ENCODE peak calls at places on chromosomes 13 and 19, in six cellular contexts. F is A549, G is AG04450, Q is AG04449, K is prostate gland, W is T-helper 1 cell. H is an unnamed sample.

GRCh38 chr19:28878862-28879566 is 333.9 kb downstream of the UQCRFS1 start:
- DNase-seq in F (peak), G (peak), Q (no peak), K (peak), W (no peak), H (peak)

GRCh38 chr13:52879950-52880650 is 31.7 kb upstream of the PCDH8 start:
- DNase-seq in F (no peak), G (no peak), Q (no peak), K (no peak), W (no peak), H (no peak)

GRCh38 chr19:38386968-38387549 is 775 bp downstream of the GGN start:
- DNase-seq in F (no peak), G (no peak), Q (no peak), K (no peak), W (no peak), H (no peak)

GRCh38 chr13:43057653-43058317 is 34.4 kb downstream of the DNAJC15 start:
- DNase-seq in F (no peak), G (no peak), Q (no peak), K (no peak), W (peak), H (no peak)

GRCh38 chr13:113058988-113059850 is 46.4 kb upstream of the F7 start:
- DNase-seq in F (peak), G (no peak), Q (no peak), K (no peak), W (no peak), H (no peak)

GRCh38 chr19:45498411-45499195 is at the start of gene PPM1N:
- DNase-seq in F (no peak), G (no peak), Q (no peak), K (no peak), W (no peak), H (no peak)

GRCh38 chr13:49218493-49219051 is 1.6 kb upstream of the MLNR start:
- DNase-seq in F (no peak), G (no peak), Q (no peak), K (no peak), W (no peak), H (no peak)

GRCh38 chr19:5719274-5719960 is 529 bp downstream of the LONP1 start:
- DNase-seq in F (no peak), G (no peak), Q (no peak), K (no peak), W (no peak), H (no peak)

GRCh38 chr13:97281028-97281427 is 58.9 kb downstream of the MBNL2 start:
- DNase-seq in F (no peak), G (no peak), Q (no peak), K (no peak), W (no peak), H (no peak)

GRCh38 chr13:60887711-60888110 is 490.7 kb downstream of the TDRD3 start:
- DNase-seq in F (no peak), G (no peak), Q (no peak), K (no peak), W (no peak), H (no peak)

GRCh38 chr13:100100115-100100879 is 11.4 kb downstream of the PCCA start:
- DNase-seq in F (peak), G (peak), Q (no peak), K (peak), W (no peak), H (peak)

GRCh38 chr13:27921421-27921960 is 1.7 kb downstream of the PDX1 start:
- DNase-seq in F (no peak), G (no peak), Q (no peak), K (no peak), W (no peak), H (no peak)

GRCh38 chr13:80084086-80084676 is 256.7 kb downstream of the SPRY2 start:
- DNase-seq in F (peak), G (peak), Q (peak), K (no peak), W (no peak), H (no peak)

GRCh38 chr19:18401580-18402112 is 4.2 kb upstream of the LRRC25 start:
- DNase-seq in F (peak), G (no peak), Q (no peak), K (peak), W (no peak), H (peak)

GRCh38 chr13:99363391-99363790 is 56.2 kb upstream of the GPR183 start:
- DNase-seq in F (no peak), G (no peak), Q (no peak), K (no peak), W (no peak), H (no peak)

GRCh38 chr13:36531746-36532486 is 99.6 kb downstream of the CCNA1 start:
- DNase-seq in F (no peak), G (no peak), Q (no peak), K (no peak), W (no peak), H (no peak)

GRCh38 chr19:46296722-46297431 is at the start of gene HIF3A:
- DNase-seq in F (no peak), G (no peak), Q (no peak), K (peak), W (no peak), H (peak)

GRCh38 chr19:44685877-44686276 is 13.1 kb upstream of the CEACAM16 start:
- DNase-seq in F (peak), G (no peak), Q (no peak), K (no peak), W (no peak), H (no peak)

GRCh38 chr19:33603377-33603776 is 18.4 kb upstream of the CHST8 start:
- DNase-seq in F (no peak), G (no peak), Q (no peak), K (no peak), W (no peak), H (no peak)

GRCh38 chr19:1469200-1469935 is 9.6 kb downstream of the C19orf25 start:
- DNase-seq in F (no peak), G (no peak), Q (no peak), K (no peak), W (no peak), H (no peak)

GRCh38 chr19:14347999-14348889 is 33.0 kb upstream of the ADGRE5 start:
- DNase-seq in F (peak), G (no peak), Q (no peak), K (peak), W (peak), H (peak)

GRCh38 chr13:114015608-114016295 is 41.9 kb upstream of the C13orf46 start:
- DNase-seq in F (no peak), G (no peak), Q (no peak), K (peak), W (no peak), H (no peak)

GRCh38 chr13:97749174-97749573 is 204.3 kb upstream of the IPO5 start:
- DNase-seq in F (peak), G (no peak), Q (no peak), K (no peak), W (no peak), H (no peak)

GRCh38 chr13:89923731-89924130 is 1423.8 kb upstream of the MIR17HG start:
- DNase-seq in F (no peak), G (peak), Q (no peak), K (no peak), W (no peak), H (no peak)

GRCh38 chr19:45758921-45759320 is 10.1 kb downstream of the SIX5 start:
- DNase-seq in F (no peak), G (no peak), Q (no peak), K (no peak), W (no peak), H (no peak)

GRCh38 chr19:45960595-45961235 is 12.9 kb downstream of the NOVA2 start:
- DNase-seq in F (no peak), G (no peak), Q (no peak), K (no peak), W (no peak), H (no peak)

GRCh38 chr13:94309997-94310842 is 169.3 kb downstream of the DCT start:
- DNase-seq in F (peak), G (peak), Q (peak), K (no peak), W (no peak), H (no peak)

GRCh38 chr13:97344250-97345175 is 89.5 kb upstream of the RAP2A start:
- DNase-seq in F (peak), G (no peak), Q (no peak), K (peak), W (peak), H (no peak)

GRCh38 chr13:21234537-21234936 is 58.1 kb downstream of the MRPL57 start:
- DNase-seq in F (no peak), G (no peak), Q (no peak), K (no peak), W (no peak), H (no peak)

GRCh38 chr19:9883231-9883758 is 48.2 kb downstream of the PIN1 start:
- DNase-seq in F (no peak), G (no peak), Q (no peak), K (no peak), W (no peak), H (no peak)

GRCh38 chr19:46347572-46347883 is 641 bp downstream of the PPP5C start:
- DNase-seq in F (no peak), G (no peak), Q (no peak), K (no peak), W (no peak), H (no peak)

GRCh38 chr13:92590503-92590908 is 636.1 kb upstream of the GPC6 start:
- DNase-seq in F (no peak), G (no peak), Q (no peak), K (no peak), W (no peak), H (no peak)

GRCh38 chr13:86581711-86582110 is 782.5 kb upstream of the SLITRK6 start:
- DNase-seq in F (no peak), G (no peak), Q (no peak), K (no peak), W (no peak), H (no peak)